ENCODE peak calls at places on chromosomes 12 and 14, in seven cellular contexts. One of them, this sample, is unnamed.

GRCh38 chr12:76757694-76758093 is 6.2 kb upstream of the ZDHHC17 start:
- DNase-seq in transverse colon: no peak
- DNase-seq in IMR-90: peak
- DNase-seq in activated B cell treated with CpG ODN at 0.5 μM for 24 hours: no peak
- DNase-seq in CD4-positive, alpha-beta T cell: no peak
- DNase-seq in Calu3: no peak
- DNase-seq in lower lobe of right lung: no peak
- DNase-seq in this sample: no peak

GRCh38 chr12:26007563-26007962 is 49.1 kb downstream of the RASSF8 start:
- DNase-seq in transverse colon: no peak
- DNase-seq in IMR-90: peak
- DNase-seq in activated B cell treated with CpG ODN at 0.5 μM for 24 hours: no peak
- DNase-seq in CD4-positive, alpha-beta T cell: no peak
- DNase-seq in Calu3: no peak
- DNase-seq in lower lobe of right lung: no peak
- DNase-seq in this sample: no peak

GRCh38 chr14:87153901-87154300 is 839.1 kb downstream of the GALC start:
- DNase-seq in transverse colon: no peak
- DNase-seq in IMR-90: peak
- DNase-seq in activated B cell treated with CpG ODN at 0.5 μM for 24 hours: no peak
- DNase-seq in CD4-positive, alpha-beta T cell: no peak
- DNase-seq in Calu3: no peak
- DNase-seq in lower lobe of right lung: no peak
- DNase-seq in this sample: no peak

GRCh38 chr14:33948143-33948962 is 2.5 kb downstream of the EGLN3 start:
- DNase-seq in transverse colon: no peak
- DNase-seq in IMR-90: no peak
- DNase-seq in activated B cell treated with CpG ODN at 0.5 μM for 24 hours: no peak
- DNase-seq in CD4-positive, alpha-beta T cell: no peak
- DNase-seq in Calu3: no peak
- DNase-seq in lower lobe of right lung: no peak
- DNase-seq in this sample: no peak

GRCh38 chr14:42224053-42224888 is 617.6 kb downstream of the LRFN5 start:
- DNase-seq in transverse colon: peak
- DNase-seq in IMR-90: peak
- DNase-seq in activated B cell treated with CpG ODN at 0.5 μM for 24 hours: no peak
- DNase-seq in CD4-positive, alpha-beta T cell: no peak
- DNase-seq in Calu3: peak
- DNase-seq in lower lobe of right lung: no peak
- DNase-seq in this sample: no peak

GRCh38 chr14:100065161-100065871 is at the start of gene EVL:
- DNase-seq in transverse colon: peak
- DNase-seq in IMR-90: no peak
- DNase-seq in activated B cell treated with CpG ODN at 0.5 μM for 24 hours: peak
- DNase-seq in CD4-positive, alpha-beta T cell: peak
- DNase-seq in Calu3: no peak
- DNase-seq in lower lobe of right lung: peak
- DNase-seq in this sample: no peak

GRCh38 chr14:69710378-69710777 is 56.6 kb upstream of the SRSF5 start:
- DNase-seq in transverse colon: no peak
- DNase-seq in IMR-90: no peak
- DNase-seq in activated B cell treated with CpG ODN at 0.5 μM for 24 hours: no peak
- DNase-seq in CD4-positive, alpha-beta T cell: no peak
- DNase-seq in Calu3: no peak
- DNase-seq in lower lobe of right lung: no peak
- DNase-seq in this sample: peak

GRCh38 chr12:21962821-21963220 is 21.6 kb upstream of the ABCC9 start:
- DNase-seq in transverse colon: no peak
- DNase-seq in IMR-90: no peak
- DNase-seq in activated B cell treated with CpG ODN at 0.5 μM for 24 hours: no peak
- DNase-seq in CD4-positive, alpha-beta T cell: no peak
- DNase-seq in Calu3: no peak
- DNase-seq in lower lobe of right lung: no peak
- DNase-seq in this sample: no peak

GRCh38 chr14:73943083-73943482 is 6.8 kb downstream of the FAM161B start:
- DNase-seq in transverse colon: no peak
- DNase-seq in IMR-90: peak
- DNase-seq in activated B cell treated with CpG ODN at 0.5 μM for 24 hours: no peak
- DNase-seq in CD4-positive, alpha-beta T cell: no peak
- DNase-seq in Calu3: no peak
- DNase-seq in lower lobe of right lung: no peak
- DNase-seq in this sample: peak

GRCh38 chr12:23831739-23832138 is 117.7 kb downstream of the SOX5 start:
- DNase-seq in transverse colon: no peak
- DNase-seq in IMR-90: no peak
- DNase-seq in activated B cell treated with CpG ODN at 0.5 μM for 24 hours: no peak
- DNase-seq in CD4-positive, alpha-beta T cell: no peak
- DNase-seq in Calu3: no peak
- DNase-seq in lower lobe of right lung: no peak
- DNase-seq in this sample: no peak

GRCh38 chr12:23830210-23830609 is 119.3 kb downstream of the SOX5 start:
- DNase-seq in transverse colon: no peak
- DNase-seq in IMR-90: no peak
- DNase-seq in activated B cell treated with CpG ODN at 0.5 μM for 24 hours: no peak
- DNase-seq in CD4-positive, alpha-beta T cell: no peak
- DNase-seq in Calu3: no peak
- DNase-seq in lower lobe of right lung: no peak
- DNase-seq in this sample: no peak

DNA sequence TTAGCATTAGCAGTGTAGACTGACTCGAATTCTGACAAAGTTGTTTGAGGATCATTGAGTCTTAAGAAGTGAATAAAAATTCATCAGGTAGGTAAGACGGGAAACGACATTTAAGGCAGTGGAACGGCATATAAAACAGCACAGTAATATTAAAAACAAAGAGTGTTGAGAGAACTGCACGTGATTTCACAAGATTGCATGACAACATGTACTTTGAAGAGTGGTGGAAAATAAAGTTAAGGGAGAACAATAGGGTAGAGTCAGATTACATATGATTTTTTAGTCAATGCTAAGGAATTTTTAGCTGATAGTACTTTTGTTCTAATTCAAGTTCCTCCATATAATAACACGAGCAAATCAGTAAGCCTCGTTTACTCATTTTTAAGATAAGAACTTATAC is 115.4 kb downstream of the SOX5 start:
- DNase-seq in transverse colon: no peak
- DNase-seq in IMR-90: peak
- DNase-seq in activated B cell treated with CpG ODN at 0.5 μM for 24 hours: no peak
- DNase-seq in CD4-positive, alpha-beta T cell: no peak
- DNase-seq in Calu3: no peak
- DNase-seq in lower lobe of right lung: no peak
- DNase-seq in this sample: no peak
- TF ChIP-seq CTCF in transverse colon: no peak
- TF ChIP-seq CTCF in IMR-90: no peak
- TF ChIP-seq CTCF in activated B cell treated with CpG ODN at 0.5 μM for 24 hours: no peak
- TF ChIP-seq CTCF in CD4-positive, alpha-beta T cell: no peak
- TF ChIP-seq CTCF in Calu3: no peak
- TF ChIP-seq CTCF in lower lobe of right lung: no peak
- TF ChIP-seq CTCF in this sample: no peak

GRCh38 chr14:77761205-77761931 is 412 bp upstream of the SNW1 start:
- DNase-seq in transverse colon: peak
- DNase-seq in IMR-90: peak
- DNase-seq in activated B cell treated with CpG ODN at 0.5 μM for 24 hours: no peak
- DNase-seq in CD4-positive, alpha-beta T cell: no peak
- DNase-seq in Calu3: peak
- DNase-seq in lower lobe of right lung: no peak
- DNase-seq in this sample: no peak

GRCh38 chr14:77763978-77764377 is 3.0 kb upstream of the SNW1 start:
- DNase-seq in transverse colon: no peak
- DNase-seq in IMR-90: no peak
- DNase-seq in activated B cell treated with CpG ODN at 0.5 μM for 24 hours: no peak
- DNase-seq in CD4-positive, alpha-beta T cell: no peak
- DNase-seq in Calu3: no peak
- DNase-seq in lower lobe of right lung: no peak
- DNase-seq in this sample: no peak

GRCh38 chr14:77763316-77763715 is 2.4 kb upstream of the SNW1 start:
- DNase-seq in transverse colon: no peak
- DNase-seq in IMR-90: no peak
- DNase-seq in activated B cell treated with CpG ODN at 0.5 μM for 24 hours: no peak
- DNase-seq in CD4-positive, alpha-beta T cell: no peak
- DNase-seq in Calu3: no peak
- DNase-seq in lower lobe of right lung: no peak
- DNase-seq in this sample: no peak

DNA sequence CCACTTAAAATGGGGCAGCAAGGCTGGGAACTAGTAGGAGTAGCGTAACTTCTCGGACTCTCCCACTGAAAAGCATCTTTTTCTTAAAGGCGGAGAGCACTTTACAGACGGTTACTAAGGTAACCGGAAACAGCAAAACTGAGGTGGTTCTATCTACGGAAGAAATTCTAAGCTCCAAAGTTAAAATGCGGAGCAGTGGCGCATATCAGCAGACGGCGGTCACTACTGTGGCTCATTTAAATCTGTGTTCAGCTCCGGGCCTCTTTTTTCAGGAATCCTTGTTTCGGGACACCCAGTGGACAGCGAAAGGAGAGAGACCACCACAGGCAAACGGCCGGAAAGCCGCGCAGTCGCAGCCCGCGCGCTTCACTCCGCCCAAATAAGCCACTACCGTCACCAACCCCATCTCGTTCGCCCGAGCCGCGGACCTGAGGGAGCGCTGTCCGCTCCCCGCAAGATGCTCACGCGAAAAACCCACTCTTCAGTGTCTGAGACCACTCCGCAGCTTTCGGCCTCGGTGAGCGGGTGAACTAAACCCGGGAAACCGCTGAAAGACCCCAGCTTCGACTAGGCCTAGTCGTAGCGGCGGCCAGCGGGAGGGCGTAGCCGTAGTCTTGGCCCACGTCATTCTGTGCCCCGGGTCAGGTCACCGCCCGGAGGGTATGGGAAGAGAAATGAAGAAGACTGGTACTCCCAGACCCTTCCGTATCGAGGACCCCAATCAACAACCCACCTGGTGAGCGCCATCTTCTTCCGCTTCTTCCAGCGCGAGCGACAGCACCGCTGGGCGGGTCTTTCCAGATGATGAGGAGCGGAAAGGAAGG is at the start of gene SNW1:
- DNase-seq in transverse colon: peak
- DNase-seq in IMR-90: peak
- DNase-seq in activated B cell treated with CpG ODN at 0.5 μM for 24 hours: peak
- DNase-seq in CD4-positive, alpha-beta T cell: peak
- DNase-seq in Calu3: peak
- DNase-seq in lower lobe of right lung: peak
- DNase-seq in this sample: peak
- TF ChIP-seq CTCF in transverse colon: no peak
- TF ChIP-seq CTCF in IMR-90: no peak
- TF ChIP-seq CTCF in activated B cell treated with CpG ODN at 0.5 μM for 24 hours: no peak
- TF ChIP-seq CTCF in CD4-positive, alpha-beta T cell: no peak
- TF ChIP-seq CTCF in Calu3: no peak
- TF ChIP-seq CTCF in lower lobe of right lung: no peak
- TF ChIP-seq CTCF in this sample: no peak

GRCh38 chr12:52319097-52319496 is 2.1 kb downstream of the KRT83 start:
- DNase-seq in transverse colon: no peak
- DNase-seq in IMR-90: no peak
- DNase-seq in activated B cell treated with CpG ODN at 0.5 μM for 24 hours: no peak
- DNase-seq in CD4-positive, alpha-beta T cell: no peak
- DNase-seq in Calu3: peak
- DNase-seq in lower lobe of right lung: no peak
- DNase-seq in this sample: no peak
- TF ChIP-seq CTCF in transverse colon: no peak
- TF ChIP-seq CTCF in IMR-90: no peak
- TF ChIP-seq CTCF in activated B cell treated with CpG ODN at 0.5 μM for 24 hours: no peak
- TF ChIP-seq CTCF in CD4-positive, alpha-beta T cell: no peak
- TF ChIP-seq CTCF in Calu3: no peak
- TF ChIP-seq CTCF in lower lobe of right lung: no peak
- TF ChIP-seq CTCF in this sample: no peak

GRCh38 chr12:6263931-6264330 is 46.6 kb upstream of the PLEKHG6 start:
- DNase-seq in transverse colon: no peak
- DNase-seq in IMR-90: peak
- DNase-seq in activated B cell treated with CpG ODN at 0.5 μM for 24 hours: no peak
- DNase-seq in CD4-positive, alpha-beta T cell: no peak
- DNase-seq in Calu3: no peak
- DNase-seq in lower lobe of right lung: peak
- DNase-seq in this sample: no peak
- TF ChIP-seq CTCF in transverse colon: no peak
- TF ChIP-seq CTCF in IMR-90: no peak
- TF ChIP-seq CTCF in activated B cell treated with CpG ODN at 0.5 μM for 24 hours: no peak
- TF ChIP-seq CTCF in CD4-positive, alpha-beta T cell: no peak
- TF ChIP-seq CTCF in Calu3: no peak
- TF ChIP-seq CTCF in lower lobe of right lung: no peak
- TF ChIP-seq CTCF in this sample: no peak

GRCh38 chr12:60419986-60420385 is 824.2 kb downstream of the SLC16A7 start:
- DNase-seq in transverse colon: no peak
- DNase-seq in IMR-90: no peak
- DNase-seq in activated B cell treated with CpG ODN at 0.5 μM for 24 hours: no peak
- DNase-seq in CD4-positive, alpha-beta T cell: no peak
- DNase-seq in Calu3: no peak
- DNase-seq in lower lobe of right lung: no peak
- DNase-seq in this sample: no peak

DNA sequence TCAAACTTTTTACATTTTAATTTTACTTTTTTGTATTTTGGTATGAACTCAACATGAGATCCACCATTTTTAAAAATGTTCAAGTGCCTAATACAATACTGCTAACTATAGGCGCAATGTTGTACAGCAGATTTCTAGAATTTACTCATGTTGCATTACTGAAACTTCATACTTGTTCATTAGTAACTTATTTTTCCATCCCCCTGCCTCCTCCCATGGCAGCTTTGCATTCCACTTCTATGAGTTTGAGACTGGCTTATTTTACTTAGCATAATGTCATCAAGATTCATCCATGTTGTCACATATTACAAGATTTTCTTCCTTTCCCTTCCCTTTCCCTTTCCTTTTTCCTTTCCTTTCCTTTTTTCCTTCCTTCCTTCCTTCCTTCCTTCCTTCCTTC is 825.9 kb downstream of the SLC16A7 start:
- DNase-seq in transverse colon: no peak
- DNase-seq in IMR-90: peak
- DNase-seq in activated B cell treated with CpG ODN at 0.5 μM for 24 hours: no peak
- DNase-seq in CD4-positive, alpha-beta T cell: no peak
- DNase-seq in Calu3: no peak
- DNase-seq in lower lobe of right lung: no peak
- DNase-seq in this sample: no peak
- TF ChIP-seq CTCF in transverse colon: no peak
- TF ChIP-seq CTCF in IMR-90: peak
- TF ChIP-seq CTCF in activated B cell treated with CpG ODN at 0.5 μM for 24 hours: no peak
- TF ChIP-seq CTCF in CD4-positive, alpha-beta T cell: no peak
- TF ChIP-seq CTCF in Calu3: no peak
- TF ChIP-seq CTCF in lower lobe of right lung: no peak
- TF ChIP-seq CTCF in this sample: no peak

GRCh38 chr14:76844223-76844622 is 18.0 kb downstream of the LRRC74A start:
- DNase-seq in transverse colon: peak
- DNase-seq in IMR-90: peak
- DNase-seq in activated B cell treated with CpG ODN at 0.5 μM for 24 hours: no peak
- DNase-seq in CD4-positive, alpha-beta T cell: peak
- DNase-seq in Calu3: peak
- DNase-seq in lower lobe of right lung: peak
- DNase-seq in this sample: peak
- TF ChIP-seq CTCF in transverse colon: no peak
- TF ChIP-seq CTCF in IMR-90: no peak
- TF ChIP-seq CTCF in activated B cell treated with CpG ODN at 0.5 μM for 24 hours: no peak
- TF ChIP-seq CTCF in CD4-positive, alpha-beta T cell: no peak
- TF ChIP-seq CTCF in Calu3: no peak
- TF ChIP-seq CTCF in lower lobe of right lung: peak
- TF ChIP-seq CTCF in this sample: peak